ENCODE peak calls at places on chromosomes 5 and 9, in seven cellular contexts. One of them, this sample, is unnamed.

GRCh38 chr5:164636456-164636855 is 1131.0 kb downstream of the MAT2B start:
- DNase-seq in dermis microvascular lymphatic vessel endothelial cell: no peak
- DNase-seq in stimulated activated CD4-positive, alpha-beta T cell treated with anti-CD3 and anti-CD28 coated beads, Interleukin-12 subunit alpha, Interleukin-12 subunit beta, amount 100 ng/mL, for 4 hours: no peak
- DNase-seq in neural crest cell: no peak
- DNase-seq in A172: no peak
- DNase-seq in AG08396: no peak
- DNase-seq in PC-9: no peak
- DNase-seq in this sample: no peak

GRCh38 chr9:129836342-129837007 is 1.2 kb downstream of the USP20 start:
- DNase-seq in PC-9: no peak
- DNase-seq in stimulated activated CD4-positive, alpha-beta T cell treated with anti-CD3 and anti-CD28 coated beads, Interleukin-12 subunit alpha, Interleukin-12 subunit beta, amount 100 ng/mL, for 4 hours: peak
- DNase-seq in neural crest cell: no peak
- DNase-seq in A172: no peak
- DNase-seq in AG08396: no peak
- DNase-seq in dermis microvascular lymphatic vessel endothelial cell: no peak
- DNase-seq in this sample: peak

GRCh38 chr5:180253036-180253824 is 38.7 kb downstream of the MAPK9 start:
- DNase-seq in dermis microvascular lymphatic vessel endothelial cell: no peak
- DNase-seq in stimulated activated CD4-positive, alpha-beta T cell treated with anti-CD3 and anti-CD28 coated beads, Interleukin-12 subunit alpha, Interleukin-12 subunit beta, amount 100 ng/mL, for 4 hours: no peak
- DNase-seq in neural crest cell: no peak
- DNase-seq in A172: no peak
- DNase-seq in AG08396: no peak
- DNase-seq in PC-9: no peak
- DNase-seq in this sample: no peak

GRCh38 chr9:96883922-96884321 is 29.6 kb upstream of the ZNF782 start:
- DNase-seq in neural crest cell: no peak
- DNase-seq in AG08396: no peak
- DNase-seq in PC-9: no peak
- DNase-seq in stimulated activated CD4-positive, alpha-beta T cell treated with anti-CD3 and anti-CD28 coated beads, Interleukin-12 subunit alpha, Interleukin-12 subunit beta, amount 100 ng/mL, for 4 hours: no peak
- DNase-seq in dermis microvascular lymphatic vessel endothelial cell: no peak
- DNase-seq in A172: no peak
- DNase-seq in this sample: no peak

GRCh38 chr9:85024374-85024773 is 354.8 kb downstream of the NTRK2 start:
- DNase-seq in neural crest cell: no peak
- DNase-seq in A172: no peak
- DNase-seq in stimulated activated CD4-positive, alpha-beta T cell treated with anti-CD3 and anti-CD28 coated beads, Interleukin-12 subunit alpha, Interleukin-12 subunit beta, amount 100 ng/mL, for 4 hours: no peak
- DNase-seq in AG08396: no peak
- DNase-seq in dermis microvascular lymphatic vessel endothelial cell: no peak
- DNase-seq in PC-9: no peak
- DNase-seq in this sample: no peak

GRCh38 chr5:82512025-82512424 is 233.9 kb upstream of the RPS23 start:
- DNase-seq in stimulated activated CD4-positive, alpha-beta T cell treated with anti-CD3 and anti-CD28 coated beads, Interleukin-12 subunit alpha, Interleukin-12 subunit beta, amount 100 ng/mL, for 4 hours: no peak
- DNase-seq in PC-9: no peak
- DNase-seq in AG08396: no peak
- DNase-seq in dermis microvascular lymphatic vessel endothelial cell: no peak
- DNase-seq in neural crest cell: no peak
- DNase-seq in A172: no peak
- DNase-seq in this sample: no peak

GRCh38 chr9:110714314-110714713 is 45.7 kb downstream of the MUSK start:
- DNase-seq in A172: no peak
- DNase-seq in stimulated activated CD4-positive, alpha-beta T cell treated with anti-CD3 and anti-CD28 coated beads, Interleukin-12 subunit alpha, Interleukin-12 subunit beta, amount 100 ng/mL, for 4 hours: no peak
- DNase-seq in PC-9: no peak
- DNase-seq in dermis microvascular lymphatic vessel endothelial cell: no peak
- DNase-seq in neural crest cell: no peak
- DNase-seq in AG08396: no peak
- DNase-seq in this sample: no peak

GRCh38 chr9:81416476-81417298 is 272.7 kb downstream of the TLE1 start:
- DNase-seq in A172: no peak
- DNase-seq in dermis microvascular lymphatic vessel endothelial cell: no peak
- DNase-seq in stimulated activated CD4-positive, alpha-beta T cell treated with anti-CD3 and anti-CD28 coated beads, Interleukin-12 subunit alpha, Interleukin-12 subunit beta, amount 100 ng/mL, for 4 hours: no peak
- DNase-seq in AG08396: peak
- DNase-seq in neural crest cell: no peak
- DNase-seq in PC-9: no peak
- DNase-seq in this sample: no peak

GRCh38 chr9:124202447-124202971 is 55.2 kb upstream of the NEK6 start:
- DNase-seq in A172: no peak
- DNase-seq in dermis microvascular lymphatic vessel endothelial cell: no peak
- DNase-seq in neural crest cell: no peak
- DNase-seq in PC-9: peak
- DNase-seq in AG08396: no peak
- DNase-seq in stimulated activated CD4-positive, alpha-beta T cell treated with anti-CD3 and anti-CD28 coated beads, Interleukin-12 subunit alpha, Interleukin-12 subunit beta, amount 100 ng/mL, for 4 hours: peak
- DNase-seq in this sample: peak

GRCh38 chr5:95664204-95664786 is 17.7 kb downstream of the RFESD start:
- DNase-seq in stimulated activated CD4-positive, alpha-beta T cell treated with anti-CD3 and anti-CD28 coated beads, Interleukin-12 subunit alpha, Interleukin-12 subunit beta, amount 100 ng/mL, for 4 hours: peak
- DNase-seq in neural crest cell: peak
- DNase-seq in dermis microvascular lymphatic vessel endothelial cell: peak
- DNase-seq in A172: peak
- DNase-seq in AG08396: peak
- DNase-seq in PC-9: peak
- DNase-seq in this sample: no peak

GRCh38 chr9:90017704-90018103 is 412.9 kb downstream of the GADD45G start:
- DNase-seq in stimulated activated CD4-positive, alpha-beta T cell treated with anti-CD3 and anti-CD28 coated beads, Interleukin-12 subunit alpha, Interleukin-12 subunit beta, amount 100 ng/mL, for 4 hours: no peak
- DNase-seq in dermis microvascular lymphatic vessel endothelial cell: no peak
- DNase-seq in neural crest cell: no peak
- DNase-seq in PC-9: no peak
- DNase-seq in AG08396: no peak
- DNase-seq in A172: no peak
- DNase-seq in this sample: no peak

GRCh38 chr5:2134543-2135299 is 252.0 kb upstream of the IRX4 start:
- DNase-seq in stimulated activated CD4-positive, alpha-beta T cell treated with anti-CD3 and anti-CD28 coated beads, Interleukin-12 subunit alpha, Interleukin-12 subunit beta, amount 100 ng/mL, for 4 hours: no peak
- DNase-seq in AG08396: no peak
- DNase-seq in neural crest cell: no peak
- DNase-seq in A172: no peak
- DNase-seq in PC-9: no peak
- DNase-seq in dermis microvascular lymphatic vessel endothelial cell: no peak
- DNase-seq in this sample: no peak

GRCh38 chr5:101611039-101611438 is 685.0 kb downstream of the SLCO4C1 start:
- DNase-seq in A172: no peak
- DNase-seq in neural crest cell: no peak
- DNase-seq in PC-9: no peak
- DNase-seq in AG08396: no peak
- DNase-seq in stimulated activated CD4-positive, alpha-beta T cell treated with anti-CD3 and anti-CD28 coated beads, Interleukin-12 subunit alpha, Interleukin-12 subunit beta, amount 100 ng/mL, for 4 hours: no peak
- DNase-seq in dermis microvascular lymphatic vessel endothelial cell: no peak
- DNase-seq in this sample: no peak

This sample was measured in CD4-positive, alpha-beta memory T cell.